ENCODE peak calls at places on chromosomes 4 and X, in ten cellular contexts. P is progenitor cell of endocrine pancreas; V is mesenteric fat pad; W is H7; F is GM23338; H is tibial artery; O is stimulated activated CD8-positive, alpha-beta memory T cell treated with anti-CD3 and anti-CD28 coated beads, Interleukin-7, amount 100 ng/mL, for 4 hours; E is CD4-positive, CD25-positive, alpha-beta regulatory T cell; X is NCI-H187 treated with DMSO at 0.1 percent for 48 hours; I is neuronal stem cell. K is an unnamed sample.

GRCh38 chrX:17769701-17770269 is 32.5 kb downstream of the SCML1 start:
- DNase-seq in V (no peak), H (no peak), W (no peak), O (no peak), E (no peak), X (no peak), F (no peak), P (no peak), I (no peak), K (no peak)

GRCh38 chr4:1986578-1987210 is 22.1 kb downstream of the NELFA start:
- DNase-seq in P (no peak), H (no peak), E (no peak), F (no peak), X (no peak), V (no peak), I (no peak), W (peak), O (no peak), K (no peak)

GRCh38 chr4:40473578-40474388 is 138.7 kb downstream of the CHRNA9 start:
- DNase-seq in X (no peak), I (no peak), V (no peak), H (no peak), P (no peak), W (no peak), O (no peak), F (no peak), E (no peak), K (peak)

GRCh38 chrX:68724531-68725020 is 77.1 kb downstream of the STARD8 start:
- DNase-seq in F (no peak), O (no peak), H (no peak), I (no peak), V (peak), P (no peak), W (no peak), E (no peak), X (no peak), K (no peak)

GRCh38 chrX:45771560-45772340 is 571.1 kb upstream of the DIPK2B start:
- DNase-seq in I (no peak), P (no peak), X (no peak), W (no peak), V (no peak), E (peak), F (no peak), H (no peak), O (no peak), K (no peak)

GRCh38 chr4:30825008-30825765 is 105.0 kb downstream of the PCDH7 start:
- DNase-seq in W (no peak), X (no peak), V (no peak), I (no peak), P (no peak), H (no peak), E (no peak), O (no peak), F (no peak), K (no peak)

GRCh38 chrX:151970661-151971060 is 3.8 kb downstream of the GABRE start:
- DNase-seq in H (peak), W (no peak), E (no peak), X (no peak), V (no peak), P (no peak), I (no peak), O (no peak), F (no peak), K (no peak)

GRCh38 chr4:80336582-80336981 is 1.1 kb downstream of the CFAP299 start:
- DNase-seq in W (peak), X (no peak), O (no peak), P (no peak), E (no peak), H (no peak), F (peak), V (no peak), I (peak), K (peak)

GRCh38 chrX:53438174-53438831 is 4.1 kb upstream of the HSD17B10 start:
- DNase-seq in P (no peak), V (no peak), X (no peak), E (no peak), W (no peak), F (no peak), O (no peak), I (no peak), H (no peak), K (no peak)

GRCh38 chrX:3184176-3184930 is 143.1 kb downstream of the ARSF start:
- DNase-seq in X (no peak), F (no peak), V (no peak), H (no peak), I (no peak), W (no peak), E (no peak), O (no peak), P (no peak), K (no peak)

GRCh38 chr4:118842055-118842454 is 6.1 kb upstream of the SEC24D start:
- DNase-seq in F (no peak), E (no peak), V (no peak), I (no peak), P (no peak), O (no peak), H (no peak), X (no peak), W (no peak), K (no peak)

GRCh38 chrX:38061335-38061734 is 55.0 kb downstream of the SYTL5 start:
- DNase-seq in P (no peak), I (no peak), W (no peak), F (peak), E (no peak), O (no peak), V (no peak), X (no peak), H (no peak), K (no peak)